ENCODE peak calls at places on chromosomes 3 and 15, in five cellular contexts. One of them, this sample, is unnamed.

GRCh38 chr3:49930922-49931321 is 1.3 kb upstream of the MON1A start:
- DNase-seq in HCT116: peak
- DNase-seq in HepG2: peak
- DNase-seq in K562: peak
- DNase-seq in SK-N-SH: no peak
- DNase-seq in this sample: no peak

GRCh38 chr3:49868951-49869454 is 703 bp downstream of the CAMKV start:
- DNase-seq in SK-N-SH: peak
- DNase-seq in HepG2: no peak
- DNase-seq in HCT116: no peak
- DNase-seq in K562: peak
- DNase-seq in this sample: no peak

GRCh38 chr3:69013256-69014021 is at the start of gene EOGT:
- DNase-seq in HCT116: peak
- DNase-seq in K562: peak
- DNase-seq in SK-N-SH: peak
- DNase-seq in HepG2: peak
- DNase-seq in this sample: peak

GRCh38 chr3:129626744-129627349 is 20.4 kb upstream of the PLXND1 start:
- DNase-seq in HCT116: peak
- DNase-seq in HepG2: peak
- DNase-seq in K562: peak
- DNase-seq in SK-N-SH: peak
- DNase-seq in this sample: peak

GRCh38 chr3:132378-132777 is 64.2 kb upstream of the CHL1 start:
- DNase-seq in SK-N-SH: no peak
- DNase-seq in HepG2: no peak
- DNase-seq in K562: no peak
- DNase-seq in HCT116: no peak
- DNase-seq in this sample: no peak

GRCh38 chr3:22729212-22729611 is 473.9 kb upstream of the UBE2E2 start:
- DNase-seq in HCT116: no peak
- DNase-seq in HepG2: no peak
- DNase-seq in K562: no peak
- DNase-seq in SK-N-SH: no peak
- DNase-seq in this sample: no peak

GRCh38 chr15:51969728-51970127 is 1.9 kb downstream of the LEO1 start:
- DNase-seq in SK-N-SH: no peak
- DNase-seq in HepG2: no peak
- DNase-seq in K562: no peak
- DNase-seq in HCT116: no peak
- DNase-seq in this sample: peak

GRCh38 chr3:71062920-71063767 is 520.4 kb downstream of the FOXP1 start:
- DNase-seq in HepG2: no peak
- DNase-seq in K562: no peak
- DNase-seq in SK-N-SH: peak
- DNase-seq in HCT116: no peak
- DNase-seq in this sample: no peak

GRCh38 chr3:160911399-160911798 is 155.4 kb downstream of the PPM1L start:
- DNase-seq in K562: no peak
- DNase-seq in HCT116: no peak
- DNase-seq in SK-N-SH: no peak
- DNase-seq in HepG2: no peak
- DNase-seq in this sample: no peak

GRCh38 chr15:82044373-82045178 is 1.2 kb downstream of the MEX3B start:
- DNase-seq in K562: peak
- DNase-seq in HepG2: no peak
- DNase-seq in SK-N-SH: peak
- DNase-seq in HCT116: no peak
- DNase-seq in this sample: no peak

GRCh38 chr3:27923349-27924068 is 201.4 kb upstream of the EOMES start:
- DNase-seq in K562: no peak
- DNase-seq in SK-N-SH: no peak
- DNase-seq in HepG2: no peak
- DNase-seq in HCT116: no peak
- DNase-seq in this sample: no peak

GRCh38 chr15:71747128-71748083 is 62.9 kb upstream of the NR2E3 start:
- DNase-seq in HepG2: peak
- DNase-seq in HCT116: peak
- DNase-seq in SK-N-SH: no peak
- DNase-seq in K562: no peak
- DNase-seq in this sample: peak
- TF ChIP-seq JUND in HepG2: peak
- TF ChIP-seq JUND in HCT116: peak
- TF ChIP-seq JUND in SK-N-SH: peak
- TF ChIP-seq JUND in K562: no peak
- TF ChIP-seq JUND in this sample: peak

GRCh38 chr3:113626513-113627371 is 69.7 kb downstream of the USF3 start:
- DNase-seq in K562: peak
- DNase-seq in HepG2: peak
- DNase-seq in SK-N-SH: peak
- DNase-seq in HCT116: peak
- DNase-seq in this sample: peak
- TF ChIP-seq JUND in K562: no peak
- TF ChIP-seq JUND in HepG2: no peak
- TF ChIP-seq JUND in SK-N-SH: no peak
- TF ChIP-seq JUND in HCT116: no peak
- TF ChIP-seq JUND in this sample: no peak

GRCh38 chr3:31695280-31696008 is 162.7 kb downstream of the STT3B start:
- DNase-seq in K562: no peak
- DNase-seq in SK-N-SH: no peak
- DNase-seq in HepG2: no peak
- DNase-seq in HCT116: no peak
- DNase-seq in this sample: peak
- TF ChIP-seq JUND in K562: no peak
- TF ChIP-seq JUND in SK-N-SH: no peak
- TF ChIP-seq JUND in HepG2: no peak
- TF ChIP-seq JUND in HCT116: no peak
- TF ChIP-seq JUND in this sample: no peak

DNA sequence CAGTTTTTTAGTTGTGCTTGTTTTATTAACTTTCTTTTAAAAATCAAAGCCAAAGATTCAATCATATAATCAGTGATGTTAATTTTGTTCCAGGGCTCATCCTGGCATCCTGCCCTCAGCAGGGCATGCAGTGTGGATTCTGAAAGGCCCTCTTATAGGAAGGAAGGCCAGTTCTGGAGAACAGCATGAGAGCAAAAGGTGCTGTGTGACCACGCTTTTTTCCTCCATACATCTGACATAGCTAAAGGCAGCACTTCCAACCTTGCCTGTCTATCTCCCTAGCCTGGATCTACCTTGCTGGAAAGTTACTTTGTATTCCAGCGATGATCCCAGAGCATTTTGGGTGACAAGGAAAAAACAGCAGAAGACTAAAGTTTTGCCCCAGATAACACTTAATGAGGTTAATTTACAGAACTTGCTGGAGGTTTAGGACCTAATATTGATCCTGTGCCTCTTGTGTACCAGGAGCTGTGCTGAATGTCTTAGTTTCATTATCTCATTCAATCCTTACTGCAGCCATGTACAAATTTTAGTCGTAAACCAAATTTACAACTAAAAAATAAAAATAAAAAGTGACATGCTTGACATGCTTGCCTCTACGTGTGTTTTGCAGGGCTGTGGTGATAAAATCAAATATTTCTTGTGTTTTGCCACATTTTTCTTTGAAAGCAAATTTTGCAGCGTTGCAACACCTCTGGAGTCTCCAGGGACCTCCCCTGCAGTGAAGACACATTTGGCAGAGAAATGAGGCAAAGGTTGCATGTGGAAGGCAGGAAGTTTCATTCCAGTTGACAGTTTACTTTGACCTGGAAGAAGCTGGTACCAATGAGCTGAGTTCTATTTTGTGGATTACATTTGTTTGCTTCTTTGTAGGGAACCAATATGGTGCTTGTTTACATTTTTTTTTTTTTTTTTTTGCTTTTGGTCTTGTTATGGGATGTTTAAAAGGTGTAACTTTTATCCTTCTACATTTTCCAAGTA is 13.2 kb downstream of the IL1RAP start:
- DNase-seq in K562: no peak
- DNase-seq in HepG2: peak
- DNase-seq in HCT116: no peak
- DNase-seq in SK-N-SH: no peak
- DNase-seq in this sample: no peak
- TF ChIP-seq JUND in K562: no peak
- TF ChIP-seq JUND in HepG2: no peak
- TF ChIP-seq JUND in HCT116: no peak
- TF ChIP-seq JUND in SK-N-SH: no peak
- TF ChIP-seq JUND in this sample: no peak

GRCh38 chr3:133850034-133850433 is 44.4 kb downstream of the SRPRB start:
- DNase-seq in K562: no peak
- DNase-seq in HepG2: no peak
- DNase-seq in SK-N-SH: no peak
- DNase-seq in HCT116: no peak
- DNase-seq in this sample: no peak

GRCh38 chr3:133851931-133852330 is 43.8 kb downstream of the RAB6B start:
- DNase-seq in HCT116: no peak
- DNase-seq in HepG2: no peak
- DNase-seq in SK-N-SH: no peak
- DNase-seq in K562: no peak
- DNase-seq in this sample: no peak

GRCh38 chr3:133851266-133851906 is 44.3 kb downstream of the RAB6B start:
- DNase-seq in HCT116: no peak
- DNase-seq in HepG2: no peak
- DNase-seq in SK-N-SH: no peak
- DNase-seq in K562: peak
- DNase-seq in this sample: no peak

GRCh38 chr3:133853063-133853924 is 42.4 kb downstream of the RAB6B start:
- DNase-seq in HepG2: no peak
- DNase-seq in HCT116: no peak
- DNase-seq in SK-N-SH: no peak
- DNase-seq in K562: no peak
- DNase-seq in this sample: no peak

DNA sequence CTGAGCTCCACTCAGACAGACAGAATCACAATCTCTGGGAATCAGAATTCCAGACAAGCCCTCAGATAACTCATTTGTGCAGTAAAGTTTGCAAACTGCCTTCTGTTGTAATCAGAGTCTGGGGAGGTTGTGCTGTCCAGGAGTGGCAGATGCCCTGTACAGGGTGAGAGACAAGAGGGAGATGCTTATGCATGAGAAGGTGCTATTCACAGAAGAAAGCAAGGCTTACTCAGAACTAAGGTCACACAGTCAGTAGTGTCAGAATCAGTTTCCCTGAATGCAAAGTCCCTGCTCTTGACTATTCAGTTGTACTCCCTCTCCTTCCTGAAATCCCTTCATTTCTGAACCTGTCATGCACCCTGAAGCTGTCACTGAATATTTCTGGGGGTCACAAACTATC is 43.7 kb downstream of the SRPRB start:
- DNase-seq in HepG2: no peak
- DNase-seq in SK-N-SH: no peak
- DNase-seq in K562: no peak
- DNase-seq in HCT116: no peak
- DNase-seq in this sample: no peak
- TF ChIP-seq JUND in HepG2: no peak
- TF ChIP-seq JUND in SK-N-SH: no peak
- TF ChIP-seq JUND in K562: no peak
- TF ChIP-seq JUND in HCT116: no peak
- TF ChIP-seq JUND in this sample: no peak

DNA sequence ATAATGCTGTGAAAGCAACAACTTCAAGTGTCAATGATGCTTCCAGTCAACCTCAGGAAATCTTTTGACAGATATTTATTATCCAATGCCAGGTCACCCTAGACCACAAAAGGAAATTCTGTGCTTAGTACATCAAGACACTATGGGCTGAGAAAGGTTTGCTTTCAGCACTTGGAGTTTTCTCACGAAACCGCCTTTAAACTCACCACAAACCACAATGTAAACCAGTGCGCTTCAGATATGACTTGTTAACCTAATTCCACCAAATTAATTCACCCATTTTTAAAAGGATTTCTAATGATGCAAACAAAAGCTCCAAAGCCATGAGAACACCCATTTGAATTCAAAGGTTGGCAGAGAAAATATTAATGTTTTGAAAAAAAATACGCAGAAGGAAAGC is 292.9 kb upstream of the NR2F2 start:
- DNase-seq in K562: no peak
- DNase-seq in HepG2: no peak
- DNase-seq in SK-N-SH: no peak
- DNase-seq in HCT116: no peak
- DNase-seq in this sample: no peak
- TF ChIP-seq JUND in K562: no peak
- TF ChIP-seq JUND in HepG2: no peak
- TF ChIP-seq JUND in SK-N-SH: no peak
- TF ChIP-seq JUND in HCT116: no peak
- TF ChIP-seq JUND in this sample: no peak

GRCh38 chr15:78301326-78301725 is 1.9 kb upstream of the SKIC8 start:
- DNase-seq in HepG2: no peak
- DNase-seq in SK-N-SH: no peak
- DNase-seq in HCT116: no peak
- DNase-seq in K562: no peak
- DNase-seq in this sample: no peak
- TF ChIP-seq JUND in HepG2: no peak
- TF ChIP-seq JUND in SK-N-SH: no peak
- TF ChIP-seq JUND in HCT116: no peak
- TF ChIP-seq JUND in K562: no peak
- TF ChIP-seq JUND in this sample: no peak

This sample was measured in T47D.